ENCODE peak calls at places on chromosomes 13 and 19, in ten cellular contexts. N is psoas muscle; Q is uterus; T is CD8-positive, alpha-beta T cell; F is left lung; H is left ventricle myocardium inferior; C is stomach; V is cardiac muscle cell; K is mammary epithelial cell; X is GM23338. W is an unnamed sample. For H3K4me1, the result is how much of the 10 kb centered on the place peaks cover.

GRCh38 chr13:89925107-89925506 is 1422.4 kb upstream of the MIR17HG start:
- DNase-seq in X (peak), F (no peak), Q (no peak), N (no peak), K (peak), V (peak), C (no peak), T (no peak), H (no peak), W (no peak)

GRCh38 chr13:50945669-50946068 is 36.1 kb downstream of the RNASEH2B start:
- DNase-seq in N (no peak), T (no peak), C (no peak), K (no peak), F (no peak), X (no peak), H (no peak), V (no peak), Q (no peak), W (no peak)

GRCh38 chr19:4555657-4556561 is 3.6 kb downstream of the SEMA6B start:
- DNase-seq in K (no peak), F (no peak), X (peak), N (no peak), C (no peak), Q (no peak), V (no peak), H (no peak), T (no peak), W (no peak)

GRCh38 chr19:34229721-34230120 is 24.6 kb upstream of the GARRE1 start:
- DNase-seq in H (no peak), K (no peak), T (no peak), V (no peak), N (no peak), Q (no peak), X (no peak), F (no peak), C (no peak), W (no peak)

GRCh38 chr13:59979589-59979988 is 184.1 kb downstream of the DIAPH3 start:
- DNase-seq in C (no peak), X (no peak), K (no peak), F (no peak), Q (no peak), T (no peak), N (no peak), V (no peak), H (no peak), W (no peak)

GRCh38 chr19:48541813-48542212 is 10.2 kb upstream of the SULT2B1 start:
- DNase-seq in T (no peak), K (no peak), F (no peak), C (no peak), N (no peak), H (no peak), Q (no peak), V (no peak), X (no peak), W (no peak)

GRCh38 chr19:48135411-48135810 is 24.8 kb upstream of the PLA2G4C start:
- DNase-seq in H (no peak), X (peak), F (no peak), K (no peak), N (no peak), V (no peak), C (no peak), Q (no peak), T (no peak), W (no peak)

GRCh38 chr13:89846890-89847585 is 1500.4 kb upstream of the MIR17HG start:
- DNase-seq in Q (no peak), H (no peak), X (no peak), K (no peak), V (no peak), F (no peak), T (no peak), N (no peak), C (no peak), W (no peak)

GRCh38 chr19:39160523-39160861 is 34.9 kb downstream of the PAK4 start:
- DNase-seq in X (no peak), H (peak), F (no peak), T (no peak), K (peak), N (peak), V (no peak), Q (peak), C (peak), W (peak)

GRCh38 chr19:50224986-50225747 is 21.7 kb downstream of the MYH14 start:
- DNase-seq in X (no peak), N (peak), C (no peak), F (no peak), T (no peak), Q (no peak), V (no peak), H (peak), K (no peak), W (no peak)

GRCh38 chr19:38704488-38705026 is 39.7 kb downstream of the CAPN12 start:
- DNase-seq in Q (no peak), F (no peak), T (no peak), V (no peak), C (no peak), H (no peak), N (no peak), X (no peak), K (no peak), W (no peak)

GRCh38 chr13:29923554-29924481 is 73.4 kb upstream of the UBL3 start:
- DNase-seq in V (peak), N (peak), H (peak), X (peak), K (peak), C (peak), F (peak), Q (peak), T (peak), W (peak)

GRCh38 chr13:39370554-39370953 is 232.4 kb downstream of the LHFPL6 start:
- DNase-seq in F (no peak), V (peak), N (no peak), X (no peak), Q (peak), H (peak), K (peak), T (no peak), C (no peak), W (no peak)

GRCh38 chr19:33988601-33989000 is 183.7 kb upstream of the LSM14A start:
- DNase-seq in H (no peak), T (no peak), V (no peak), K (no peak), F (no peak), X (peak), C (no peak), N (no peak), Q (no peak), W (no peak)

GRCh38 chr13:110874508-110874960 is 40.3 kb downstream of the ANKRD10 start:
- DNase-seq in H (peak), T (no peak), Q (peak), K (peak), C (peak), V (peak), N (peak), X (peak), F (peak), W (peak)

GRCh38 chr19:39074205-39074692 is 9.9 kb upstream of the ACP7 start:
- DNase-seq in K (no peak), V (no peak), T (no peak), C (no peak), F (no peak), H (no peak), N (no peak), X (no peak), Q (no peak), W (no peak)

GRCh38 chr19:55146078-55146647 is 2.8 kb downstream of the TNNT1 start:
- DNase-seq in X (peak), T (no peak), K (peak), H (no peak), F (no peak), V (no peak), Q (no peak), C (no peak), N (no peak), W (no peak)

GRCh38 chr19:7614859-7615741 is 14.2 kb downstream of the XAB2 start:
- DNase-seq in H (no peak), F (no peak), V (no peak), Q (no peak), C (no peak), T (no peak), X (no peak), K (no peak), N (no peak), W (no peak)

GRCh38 chr13:60619461-60619860 is 222.4 kb downstream of the TDRD3 start:
- DNase-seq in X (no peak), Q (no peak), H (no peak), F (no peak), V (no peak), K (no peak), T (no peak), N (no peak), C (no peak), W (no peak)

GRCh38 chr13:65378943-65379519 is 1851.1 kb downstream of the PCDH9 start:
- DNase-seq in C (no peak), K (no peak), V (no peak), F (no peak), N (no peak), T (no peak), H (no peak), Q (no peak), X (peak), W (no peak)

GRCh38 chr19:8213827-8214672 is 4.9 kb downstream of the CERS4 start:
- DNase-seq in Q (no peak), X (no peak), V (no peak), K (no peak), C (no peak), H (no peak), T (no peak), F (no peak), N (no peak), W (no peak)

GRCh38 chr13:74148437-74148836 is 14.2 kb upstream of the KLF12 start:
- DNase-seq in V (no peak), C (no peak), Q (no peak), F (no peak), X (no peak), N (no peak), K (no peak), H (no peak), T (no peak), W (no peak)

GRCh38 chr19:1355974-1356865 is 27.5 kb upstream of the NDUFS7 start:
- DNase-seq in T (no peak), C (no peak), V (no peak), F (no peak), K (no peak), H (no peak), N (no peak), X (no peak), Q (peak), W (no peak)
- H3K4me1 ChIP-seq in T (under half), C (under half), V (under half), F (under half), K (under half), H (under half), N (under half), X (under half), Q (under half), W (under half)

GRCh38 chr19:10655457-10656312 is 1.5 kb downstream of the ILF3 start:
- DNase-seq in X (peak), C (no peak), V (peak), F (no peak), Q (no peak), K (peak), H (no peak), T (no peak), N (no peak), W (no peak)
- TF ChIP-seq CTCF in X (peak), C (no peak), V (no peak), F (no peak), Q (no peak), K (peak), H (no peak), T (no peak), N (peak), W (no peak)

GRCh38 chr19:6533746-6534418 is 3.1 kb downstream of the TNFSF9 start:
- DNase-seq in V (no peak), Q (no peak), H (no peak), X (peak), C (no peak), F (no peak), K (no peak), N (no peak), T (no peak), W (no peak)

GRCh38 chr19:6532244-6532999 is 1.6 kb downstream of the TNFSF9 start:
- DNase-seq in F (no peak), T (peak), N (no peak), C (no peak), Q (no peak), K (no peak), V (no peak), H (no peak), X (no peak), W (no peak)

GRCh38 chr19:6531163-6531955 is 533 bp downstream of the TNFSF9 start:
- DNase-seq in K (no peak), Q (no peak), T (no peak), V (no peak), N (no peak), F (no peak), C (no peak), X (no peak), H (no peak), W (no peak)

GRCh38 chr19:6531956-6532243 is 1.1 kb downstream of the TNFSF9 start:
- DNase-seq in N (no peak), K (no peak), X (no peak), T (no peak), F (no peak), V (no peak), H (no peak), Q (no peak), C (no peak), W (no peak)

GRCh38 chr19:6533000-6533328 is 2.1 kb downstream of the TNFSF9 start:
- DNase-seq in K (no peak), F (no peak), T (no peak), H (no peak), X (no peak), N (no peak), Q (no peak), V (no peak), C (no peak), W (no peak)
- H3K4me1 ChIP-seq in K (under half), F (under half), T (half or more), H (under half), X (under half), N (under half), Q (under half), V (under half), C (under half), W (under half)

DNA sequence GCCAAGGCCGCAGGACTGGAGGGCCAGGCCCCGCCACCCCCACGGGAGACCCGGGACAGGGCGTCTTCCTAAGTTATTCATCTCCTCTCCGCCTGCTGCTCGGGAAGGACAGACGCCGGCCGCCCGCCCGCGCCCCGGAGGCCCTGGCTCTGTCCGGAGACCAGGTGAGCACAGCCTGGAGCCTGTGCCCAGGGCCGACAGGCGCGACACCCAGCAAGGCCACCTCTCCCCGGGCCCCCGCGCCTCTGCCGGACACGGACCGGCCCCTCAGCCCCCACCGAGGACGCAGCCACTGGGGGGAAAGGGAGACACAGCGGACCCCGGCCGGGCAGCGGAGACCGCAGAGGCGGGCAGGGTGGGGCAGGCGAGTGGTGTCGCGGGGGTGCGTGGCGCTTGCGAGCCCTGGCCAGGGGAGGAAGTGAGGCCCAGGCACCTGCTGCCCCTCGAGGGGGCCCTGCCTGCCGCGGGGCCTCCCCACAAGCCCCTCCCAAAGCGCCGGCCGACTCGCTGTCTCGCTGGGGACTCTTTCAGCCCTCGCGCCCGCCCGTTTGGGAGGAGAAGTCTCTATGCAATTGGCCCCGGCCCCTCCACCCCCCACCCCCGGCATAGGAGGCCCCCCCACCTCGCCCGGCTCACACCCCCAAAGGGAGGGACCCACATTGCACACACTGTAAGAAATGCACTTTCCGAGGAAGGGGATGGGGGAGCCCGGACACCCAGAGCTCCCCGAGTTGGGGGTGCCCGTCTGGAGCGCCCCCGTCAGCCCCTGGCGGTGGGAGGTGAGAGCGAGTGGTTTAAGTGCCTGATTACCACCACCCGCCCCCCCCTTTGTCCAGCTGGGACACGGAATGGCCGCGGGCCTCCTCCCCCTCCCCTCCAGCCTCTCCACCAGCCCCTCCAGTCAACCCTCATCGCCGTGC is 17.0 kb downstream of the SMIM24 start:
- DNase-seq in V (no peak), K (no peak), C (no peak), T (no peak), X (peak), F (no peak), H (no peak), Q (peak), N (no peak), W (no peak)
- TF ChIP-seq CTCF in V (no peak), K (no peak), C (no peak), T (no peak), X (no peak), F (no peak), H (no peak), Q (no peak), N (no peak), W (no peak)

DNA sequence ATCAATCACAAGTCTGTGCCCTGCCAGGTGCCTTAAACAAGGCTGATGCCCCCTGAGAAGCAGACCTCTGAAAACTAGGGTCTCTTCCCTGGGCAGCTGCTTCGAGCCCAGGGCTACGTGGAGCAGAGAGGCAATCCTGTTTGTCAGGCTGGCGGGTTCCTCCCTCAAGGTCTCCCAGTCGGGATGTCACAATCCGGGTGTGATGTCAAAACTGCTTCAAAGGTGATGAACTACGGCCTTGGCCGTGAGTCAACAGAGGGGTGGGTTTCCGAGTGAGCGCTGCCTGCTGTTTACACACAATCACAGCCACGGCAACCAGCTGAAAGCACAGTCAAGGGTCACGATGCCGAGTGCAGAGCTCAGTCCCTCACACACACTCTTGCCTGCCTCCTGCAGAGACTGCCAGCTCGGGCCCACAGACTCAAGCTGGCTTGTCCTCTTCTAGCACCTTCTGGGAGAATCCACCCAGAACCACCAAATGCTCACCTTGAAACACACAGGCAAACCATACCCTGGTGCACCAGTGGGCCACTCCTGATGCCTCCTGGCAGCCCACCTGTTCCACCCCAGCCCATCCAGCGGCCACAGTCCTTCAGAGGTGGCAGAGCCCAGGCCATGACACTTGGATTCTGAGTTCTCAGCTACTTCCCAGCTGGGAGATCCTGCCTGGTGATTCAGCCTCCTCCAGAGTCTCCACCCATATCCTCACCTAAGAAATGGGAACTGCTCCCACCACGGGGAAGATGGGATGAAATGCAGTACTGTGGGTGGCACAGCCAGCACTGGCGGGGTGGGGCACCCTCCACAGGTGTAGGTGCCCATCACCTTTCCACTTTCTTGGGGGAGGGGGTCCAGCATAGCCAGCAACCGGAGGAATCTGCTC is 6.8 kb downstream of the ELL start:
- DNase-seq in Q (peak), V (peak), F (peak), X (no peak), T (peak), C (peak), N (peak), H (peak), K (no peak), W (no peak)
- H3K4me1 ChIP-seq in Q (under half), V (under half), F (under half), X (under half), T (under half), C (half or more), N (half or more), H (half or more), K (under half), W (under half)

GRCh38 chr13:80604094-80604493 is 263.2 kb upstream of the SPRY2 start:
- DNase-seq in K (no peak), V (no peak), N (peak), X (peak), C (no peak), Q (no peak), H (peak), T (no peak), F (no peak), W (no peak)
- TF ChIP-seq CTCF in K (no peak), V (peak), N (no peak), X (peak), C (no peak), Q (no peak), H (peak), T (no peak), F (no peak), W (no peak)